ENCODE peak calls at places on chromosome 13, in four cellular contexts. V is upper lobe of left lung, U is prostate gland, O is tibial nerve. Z is an unnamed sample.

GRCh38 chr13:80340643-80341097 is 256 bp downstream of the SPRY2 start:
- DNase-seq in V (no peak), U (no peak), O (peak; percentile 39), Z (no peak)

GRCh38 chr13:89755729-89756492 is 1591.6 kb upstream of the MIR17HG start:
- DNase-seq in V (no peak), O (no peak), U (no peak), Z (no peak)

GRCh38 chr13:95155093-95155492 is 146.2 kb downstream of the ABCC4 start:
- DNase-seq in O (no peak), U (no peak), V (no peak), Z (no peak)

GRCh38 chr13:33676700-33677048 is 141.3 kb upstream of the RFC3 start:
- DNase-seq in U (peak; percentile 65), V (no peak), O (peak; percentile 17), Z (peak; percentile 55)

GRCh38 chr13:46530084-46530935 is 22.7 kb upstream of the LRCH1 start:
- DNase-seq in U (no peak), V (no peak), O (no peak), Z (no peak)

GRCh38 chr13:44498969-44499368 is 77.2 kb downstream of the TSC22D1 start:
- DNase-seq in V (no peak), U (no peak), O (no peak), Z (peak; percentile 48)

GRCh38 chr13:79360064-79360463 is 46.0 kb downstream of the RBM26 start:
- DNase-seq in O (no peak), U (no peak), V (no peak), Z (no peak)

GRCh38 chr13:43444085-43444484 is 342.7 kb downstream of the ENOX1 start:
- DNase-seq in U (no peak), O (no peak), V (no peak), Z (no peak)

GRCh38 chr13:60226507-60226906 is 62.8 kb upstream of the DIAPH3 start:
- DNase-seq in U (no peak), O (no peak), V (no peak), Z (no peak)

GRCh38 chr13:107421028-107421427 is 794.3 kb downstream of the LIG4 start:
- DNase-seq in U (no peak), O (no peak), V (no peak), Z (no peak)

GRCh38 chr13:51585234-51585672 is 991 bp downstream of the WDFY2 start:
- DNase-seq in O (peak; percentile 13), U (no peak), V (no peak), Z (no peak)

GRCh38 chr13:65302691-65303090 is 1927.4 kb downstream of the PCDH9 start:
- DNase-seq in V (no peak), O (no peak), U (no peak), Z (no peak)

GRCh38 chr13:36069881-36070366 is 61.3 kb downstream of the DCLK1 start:
- DNase-seq in O (peak; percentile 61), V (no peak), U (no peak), Z (no peak)

GRCh38 chr13:44335463-44335862 is 38.2 kb upstream of the SERP2 start:
- DNase-seq in U (no peak), O (no peak), V (no peak), Z (no peak)

GRCh38 chr13:39663508-39663907 is 8.0 kb downstream of the COG6 start:
- DNase-seq in U (no peak), O (no peak), V (no peak), Z (no peak)

GRCh38 chr13:59458908-59459579 is 704.7 kb downstream of the DIAPH3 start:
- DNase-seq in U (no peak), V (no peak), O (no peak), Z (no peak)

GRCh38 chr13:45367358-45367757 is 26.4 kb upstream of the TPT1 start:
- DNase-seq in V (no peak), U (peak; percentile 64), O (no peak), Z (peak; percentile 43)

GRCh38 chr13:36130168-36130541 is 1.0 kb downstream of the DCLK1 start:
- DNase-seq in O (no peak), V (no peak), U (no peak), Z (no peak)

GRCh38 chr13:25217023-25217909 is 45.2 kb upstream of the AMER2 start:
- DNase-seq in U (no peak), O (no peak), V (no peak), Z (no peak)

GRCh38 chr13:46113596-46113995 is 8.8 kb upstream of the CPB2 start:
- DNase-seq in O (no peak), U (no peak), V (no peak), Z (no peak)

GRCh38 chr13:101755228-101755887 is 302.9 kb downstream of the ITGBL1 start:
- DNase-seq in V (no peak), U (no peak), O (no peak), Z (no peak)

GRCh38 chr13:59424661-59425060 is 739.1 kb downstream of the DIAPH3 start:
- DNase-seq in U (no peak), O (no peak), V (no peak), Z (no peak)

GRCh38 chr13:35888327-35888940 is 242.7 kb downstream of the DCLK1 start:
- DNase-seq in O (no peak), V (no peak), U (no peak), Z (no peak)

GRCh38 chr13:87538366-87539052 is 132.7 kb upstream of the SLITRK5 start:
- DNase-seq in V (no peak), O (no peak), U (no peak), Z (no peak)

GRCh38 chr13:112615391-112615790 is 27.4 kb upstream of the TUBGCP3 start:
- DNase-seq in U (no peak), O (no peak), V (no peak), Z (no peak)

GRCh38 chr13:59277106-59277505 is 886.6 kb downstream of the DIAPH3 start:
- DNase-seq in O (no peak), U (no peak), V (no peak), Z (no peak)

GRCh38 chr13:81683526-81683925 is 1342.6 kb upstream of the SPRY2 start:
- DNase-seq in O (no peak), U (no peak), V (no peak), Z (no peak)

GRCh38 chr13:95480131-95480545 is 72.4 kb upstream of the CLDN10 start:
- DNase-seq in O (peak; percentile 17), U (no peak), V (no peak), Z (no peak)

GRCh38 chr13:108346376-108346775 is 76.9 kb downstream of the TNFSF13B start:
- DNase-seq in O (no peak), V (no peak), U (no peak), Z (no peak)

GRCh38 chr13:92137519-92137918 is 739.1 kb downstream of the GPC5 start:
- DNase-seq in O (no peak), V (no peak), U (no peak), Z (peak; percentile 42)

GRCh38 chr13:39210961-39211534 is 172.8 kb downstream of the NHLRC3 start:
- DNase-seq in U (no peak), V (no peak), O (no peak), Z (no peak)

GRCh38 chr13:57633950-57634828 is 2.6 kb downstream of the PCDH17 start:
- DNase-seq in V (peak; percentile 77), O (no peak), U (no peak), Z (no peak)

GRCh38 chr13:39910041-39910440 is 254.6 kb downstream of the COG6 start:
- DNase-seq in O (no peak), U (no peak), V (no peak), Z (no peak)

GRCh38 chr13:104984296-104984818 is 1551.1 kb downstream of the EFNB2 start:
- DNase-seq in O (peak; percentile 44), V (no peak), U (no peak), Z (peak; percentile 40)

GRCh38 chr13:51435002-51435578 is 17.7 kb downstream of the INTS6 start:
- DNase-seq in U (no peak), V (no peak), O (no peak), Z (no peak)

GRCh38 chr13:51453308-51453958 is 597 bp upstream of the INTS6 start:
- DNase-seq in O (peak; percentile 71), V (peak; percentile 96), U (peak; percentile 78), Z (no peak)

GRCh38 chr13:67880916-67881315 is 650.8 kb upstream of the PCDH9 start:
- DNase-seq in O (no peak), V (no peak), U (no peak), Z (no peak)

GRCh38 chr13:61695147-61695546 is 279.5 kb upstream of the PCDH20 start:
- DNase-seq in O (no peak), U (no peak), V (no peak), Z (no peak)

GRCh38 chr13:75847588-75847987 is 211.5 kb downstream of the LMO7 start:
- DNase-seq in U (no peak), V (no peak), O (no peak), Z (no peak)

GRCh38 chr13:83622422-83622784 is 259.9 kb downstream of the SLITRK1 start:
- DNase-seq in O (no peak), U (no peak), V (no peak), Z (no peak)

DNA sequence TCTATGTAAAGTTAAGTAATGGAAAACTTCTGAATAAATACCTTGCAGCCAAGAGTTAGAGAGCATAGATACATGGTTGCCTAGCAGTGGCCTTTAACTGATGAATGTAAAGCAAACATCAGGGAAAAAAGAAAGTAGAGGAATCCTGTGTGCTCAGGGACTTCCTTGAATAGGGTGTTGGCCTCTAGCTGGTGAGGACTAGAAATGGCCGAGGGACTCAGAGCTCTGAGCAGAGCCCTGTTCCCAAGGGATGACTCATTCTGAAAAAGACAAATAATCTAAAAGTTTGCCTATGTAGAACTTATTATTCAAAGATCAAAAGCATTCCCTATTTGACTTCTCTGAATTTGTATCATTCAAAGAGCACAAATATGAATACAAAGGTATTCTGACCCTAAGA is 135.7 kb downstream of the MIPEP start:
- DNase-seq in V (no peak), O (no peak), U (peak; percentile 47), Z (no peak)
- H3K4me1 ChIP-seq in V (peaks cover 30% of the 10 kb centered on the region), O (no peaks in the 10 kb centered on the region), U (peaks cover 18% of the 10 kb centered on the region), Z (peaks cover 21% of the 10 kb centered on the region)

DNA sequence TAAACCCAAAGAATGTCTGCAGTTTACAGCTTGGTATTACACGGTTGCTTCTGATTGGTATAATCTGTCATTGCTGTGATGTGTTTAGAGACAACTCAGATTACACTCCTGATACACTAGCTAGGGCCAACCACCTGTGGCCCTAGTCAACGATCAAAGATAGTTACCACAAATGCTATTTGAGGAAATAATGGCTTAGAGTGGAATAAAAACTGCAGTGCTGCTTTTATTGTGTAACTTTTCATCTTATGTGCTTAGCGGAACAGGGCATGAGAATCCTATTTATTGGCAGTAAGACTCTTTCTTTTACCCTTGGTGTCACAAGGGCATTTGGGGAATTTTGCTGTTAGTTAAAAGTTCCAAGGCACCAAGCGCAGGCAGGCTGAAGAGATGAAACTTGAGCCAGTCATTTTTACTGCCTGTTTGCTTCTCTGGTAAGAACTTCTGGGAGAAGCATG is 363.3 kb downstream of the KCNRG start:
- DNase-seq in U (no peak), V (no peak), O (no peak), Z (no peak)
- H3K4me3 ChIP-seq in U (no peak overlapping the region), V (no peak overlapping the region), O (no peak overlapping the region), Z (no peak overlapping the region)

DNA sequence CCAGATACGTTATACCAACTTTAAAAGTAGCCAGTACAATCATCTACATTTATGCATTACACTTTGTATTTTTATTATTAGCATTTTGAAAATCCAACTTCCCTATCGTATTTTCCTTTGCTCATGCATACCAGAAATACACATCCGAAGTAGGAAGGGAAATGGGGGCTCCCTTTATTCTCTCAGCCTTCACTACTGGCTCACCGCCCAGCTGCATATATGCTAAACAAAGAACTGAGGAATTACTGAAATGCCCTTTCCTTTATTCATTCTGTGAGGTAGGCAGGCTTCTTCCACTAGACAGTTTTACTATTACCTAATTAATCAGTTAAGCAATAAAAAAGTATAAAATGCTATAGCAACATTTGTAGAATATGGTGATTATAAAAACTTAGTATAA is 291.6 kb downstream of the KLF12 start:
- DNase-seq in V (no peak), O (no peak), U (no peak), Z (no peak)
- TF ChIP-seq POLR2A in V (no peak), O (no peak), U (no peak), Z (no peak)

GRCh38 chr13:110014719-110015118 is 228.3 kb upstream of the IRS2 start:
- DNase-seq in U (peak; percentile 8), O (no peak), V (no peak), Z (no peak)
- H3K4me1 ChIP-seq in U (no peaks in the 10 kb centered on the region), O (peaks cover 5% of the 10 kb centered on the region), V (no peaks in the 10 kb centered on the region), Z (no peaks in the 10 kb centered on the region)